ENCODE peak calls at places on chromosomes 3 and 15, in six cellular contexts. F is NB4, A is A549, D is HepG2, I is GM12878, R is K562. P is an unnamed sample.

GRCh38 chr3:85387913-85388510 is 429.2 kb downstream of the CADM2 start:
- DNase-seq in F (no peak), A (no peak), D (no peak), I (no peak), R (no peak), P (no peak)

GRCh38 chr3:134481166-134481565 is 4.6 kb downstream of the ANAPC13 start:
- DNase-seq in F (no peak), A (no peak), D (no peak), I (no peak), R (no peak), P (no peak)

GRCh38 chr15:98952381-98952803 is 55.2 kb downstream of the PGPEP1L start:
- DNase-seq in F (no peak), A (no peak), D (no peak), I (peak; percentile 95), R (no peak), P (peak; percentile 71)

GRCh38 chr3:197508511-197508910 is 47.3 kb downstream of the BDH1 start:
- DNase-seq in F (no peak), A (no peak), D (no peak), I (no peak), R (no peak), P (no peak)

GRCh38 chr3:106829206-106829605 is 548.0 kb upstream of the CCDC54 start:
- DNase-seq in F (no peak), A (no peak), D (no peak), I (no peak), R (no peak), P (no peak)

GRCh38 chr15:85831415-85832113 is 36.8 kb upstream of the KLHL25 start:
- DNase-seq in F (peak; percentile 53), A (peak; percentile 54), D (peak; percentile 47), I (no peak), R (peak; percentile 26), P (peak; percentile 49)

GRCh38 chr15:88450125-88450798 is 16.9 kb downstream of the MRPL46 start:
- DNase-seq in F (peak; percentile 75), A (peak; percentile 92), D (peak; percentile 53), I (no peak), R (peak; percentile 81), P (peak; percentile 61)

GRCh38 chr3:56303508-56303907 is 164.8 kb downstream of the ERC2 start:
- DNase-seq in F (peak; percentile 59), A (no peak), D (peak; percentile 32), I (peak; percentile 35), R (peak; percentile 21), P (peak; percentile 91)

GRCh38 chr3:48564667-48565066 is 1.1 kb upstream of the UCN2 start:
- DNase-seq in F (no peak), A (no peak), D (no peak), I (no peak), R (no peak), P (no peak)

GRCh38 chr3:100087203-100087602 is 27.1 kb downstream of the FILIP1L start:
- DNase-seq in F (peak; percentile 8), A (no peak), D (no peak), I (peak; percentile 68), R (no peak), P (no peak)

GRCh38 chr3:195698325-195699147 is 22.2 kb upstream of the MUC20 start:
- DNase-seq in F (no peak), A (no peak), D (no peak), I (no peak), R (no peak), P (no peak)

GRCh38 chr3:128052831-128053419 is 688 bp downstream of the SEC61A1 start:
- DNase-seq in F (no peak), A (no peak), D (peak; percentile 46), I (no peak), R (no peak), P (peak; percentile 41)

GRCh38 chr3:39460677-39461076 is 6.8 kb upstream of the MOBP start:
- DNase-seq in F (no peak), A (no peak), D (no peak), I (no peak), R (no peak), P (no peak)

GRCh38 chr15:98658831-98659699 is 10.7 kb downstream of the IGF1R start:
- DNase-seq in F (peak; percentile 60), A (peak; percentile 80), D (peak; percentile 66), I (peak; percentile 11), R (peak; percentile 48), P (peak; percentile 51)

GRCh38 chr3:5301671-5302297 is 114.3 kb downstream of the EDEM1 start:
- DNase-seq in F (no peak), A (no peak), D (no peak), I (no peak), R (no peak), P (no peak)

GRCh38 chr3:193240850-193241706 is at the start of gene PLAAT1:
- DNase-seq in F (no peak), A (peak; percentile 39), D (no peak), I (no peak), R (peak; percentile 88), P (peak; percentile 62)

GRCh38 chr3:195401959-195402358 is 40.9 kb downstream of the ACAP2 start:
- DNase-seq in F (no peak), A (no peak), D (no peak), I (no peak), R (no peak), P (no peak)

GRCh38 chr15:78302579-78302978 is 3.2 kb upstream of the SKIC8 start:
- DNase-seq in F (peak; percentile 58), A (no peak), D (no peak), I (no peak), R (no peak), P (no peak)

GRCh38 chr3:173753593-173753992 is 356.0 kb downstream of the NLGN1 start:
- DNase-seq in F (no peak), A (no peak), D (no peak), I (no peak), R (no peak), P (no peak)

GRCh38 chr3:134378384-134378783 is 4.1 kb upstream of the AMOTL2 start:
- DNase-seq in F (peak; percentile 53), A (no peak), D (peak; percentile 50), I (no peak), R (peak; percentile 60), P (peak; percentile 51)

GRCh38 chr3:143135150-143135549 is 15.6 kb downstream of the CHST2 start:
- DNase-seq in F (peak; percentile 91), A (peak; percentile 19), D (no peak), I (no peak), R (no peak), P (peak; percentile 81)
- TF ChIP-seq MYC in F (no peak), A (no peak), D (no peak), I (no peak), R (no peak), P (no peak)

DNA sequence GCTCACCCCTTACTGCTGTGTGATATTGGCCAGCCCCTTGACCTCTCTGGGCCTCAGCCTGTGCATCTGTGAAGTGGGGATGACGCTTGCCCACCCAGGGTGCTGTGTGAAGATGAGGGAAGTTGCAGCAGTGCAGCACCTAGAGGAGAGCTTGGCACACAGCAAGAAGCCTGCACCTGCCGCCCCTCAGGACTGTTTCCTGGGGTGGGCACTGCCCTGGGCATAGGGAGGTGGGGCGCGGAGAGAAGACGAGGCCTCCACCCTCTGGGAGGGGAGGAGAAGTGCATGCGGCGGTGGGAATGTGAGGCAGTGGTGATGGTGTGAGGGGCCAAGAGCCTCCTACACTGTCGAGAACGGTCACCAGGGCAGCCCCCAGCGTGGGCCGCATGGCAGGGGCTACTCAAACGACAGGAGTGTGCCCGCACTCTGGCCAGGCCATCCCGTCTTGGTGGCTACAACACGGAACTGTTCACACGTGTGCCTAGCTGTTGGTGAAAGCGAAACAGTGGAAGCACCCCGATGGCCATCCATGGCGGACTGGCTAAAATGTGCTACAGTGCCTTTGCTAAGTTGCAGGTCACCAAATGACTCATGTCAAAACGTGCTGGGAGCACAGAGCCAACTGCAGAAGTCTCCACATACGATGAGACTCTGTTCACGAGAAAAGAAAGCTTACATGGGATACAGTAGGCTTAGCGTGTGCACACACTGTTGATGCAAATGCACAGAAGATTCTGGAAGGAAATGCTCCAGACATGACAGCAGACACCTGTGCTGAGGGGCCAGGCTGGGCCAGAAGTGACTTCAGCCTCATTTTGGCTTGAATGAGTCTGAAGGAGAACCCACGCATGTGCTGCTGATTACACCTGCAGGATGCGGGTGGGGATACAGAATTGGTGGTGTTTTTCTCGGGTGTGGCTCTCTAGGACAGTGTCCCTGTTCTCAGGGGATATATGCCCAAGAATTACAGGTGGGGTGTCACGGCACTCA is 40.4 kb upstream of the IQSEC1 start:
- DNase-seq in F (no peak), A (no peak), D (no peak), I (no peak), R (no peak), P (no peak)
- TF ChIP-seq MYC in F (no peak), A (no peak), D (no peak), I (no peak), R (no peak), P (no peak)

DNA sequence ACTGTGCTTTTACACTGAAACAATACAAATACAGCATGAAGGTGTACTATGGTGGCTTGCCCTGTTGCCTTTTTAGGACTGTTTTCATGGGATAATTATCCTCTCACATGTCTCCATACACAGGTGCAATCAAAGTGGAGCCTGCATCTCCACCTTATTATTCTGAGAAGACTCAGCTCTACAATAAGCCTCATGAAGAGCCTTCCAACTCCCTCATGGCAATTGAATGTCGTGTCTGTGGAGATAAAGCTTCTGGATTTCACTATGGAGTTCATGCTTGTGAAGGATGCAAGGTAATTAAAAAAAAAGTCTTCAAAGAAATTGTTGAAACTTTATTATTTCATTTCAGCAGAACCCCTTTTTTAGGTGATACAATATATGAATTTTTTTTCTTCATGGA is 92.3 kb downstream of the PPARG start:
- DNase-seq in F (no peak), A (no peak), D (no peak), I (no peak), R (no peak), P (no peak)
- TF ChIP-seq MYC in F (no peak), A (no peak), D (no peak), I (no peak), R (no peak), P (no peak)

DNA sequence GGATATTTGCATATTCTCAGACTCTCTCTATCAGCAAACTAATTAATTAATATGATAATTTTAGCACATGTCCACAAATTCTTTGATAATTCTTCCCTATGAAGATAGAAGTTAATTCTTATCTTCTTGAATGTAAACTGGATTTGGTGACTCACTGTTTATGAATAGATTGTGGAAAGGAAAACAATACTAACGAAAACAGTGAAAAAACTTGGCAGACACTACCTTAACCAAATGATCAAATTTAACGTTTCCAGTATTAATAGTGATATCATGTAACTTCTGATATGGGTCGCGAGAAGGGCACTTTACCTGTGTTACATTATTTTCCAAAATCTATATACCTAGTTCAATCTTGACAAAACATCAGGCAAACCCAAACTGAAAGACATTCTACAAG is 401.0 kb downstream of the SI start:
- DNase-seq in F (no peak), A (no peak), D (no peak), I (no peak), R (no peak), P (no peak)
- TF ChIP-seq MYC in F (no peak), A (no peak), D (no peak), I (no peak), R (no peak), P (no peak)

DNA sequence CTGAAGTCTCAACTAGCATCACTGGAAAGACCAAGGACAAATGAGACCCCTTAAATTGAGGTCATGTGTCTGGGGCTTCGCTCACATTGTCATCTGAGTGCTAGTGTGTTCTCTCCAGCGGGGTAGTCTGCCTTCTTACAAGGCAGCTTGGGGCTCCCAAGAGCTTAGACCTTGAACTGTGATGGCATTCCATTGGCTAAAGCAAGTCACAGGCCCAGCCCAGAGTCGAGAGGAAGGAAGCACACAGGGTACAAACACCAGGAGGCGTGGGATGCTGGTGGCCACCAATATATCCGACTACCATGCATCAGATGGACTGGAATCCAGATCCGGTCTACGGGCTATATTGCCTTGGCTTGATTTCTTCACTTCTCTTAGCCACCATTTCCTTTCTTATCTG is 31.5 kb upstream of the DYNC1LI1 start:
- DNase-seq in F (no peak), A (no peak), D (no peak), I (no peak), R (no peak), P (no peak)
- TF ChIP-seq MYC in F (no peak), A (no peak), D (no peak), I (no peak), R (no peak), P (no peak)

GRCh38 chr3:170296703-170297102 is 60.8 kb upstream of the SKIL start:
- DNase-seq in F (no peak), A (no peak), D (no peak), I (no peak), R (no peak), P (no peak)
- TF ChIP-seq MYC in F (no peak), A (no peak), D (no peak), I (no peak), R (no peak), P (no peak)